ENCODE peak calls at places on chromosomes 13 and 19, in ten cellular contexts. One of them, this sample, is unnamed.

GRCh38 chr19:24033308-24033961 is 53.6 kb upstream of the ZNF254 start:
- DNase-seq in cardiac muscle cell: peak
- DNase-seq in NCI-H2171: peak
- DNase-seq in head of caudate nucleus: peak
- DNase-seq in cerebellum: peak
- DNase-seq in NCI-H1092: peak
- DNase-seq in NCI-H2029: peak
- DNase-seq in gastrocnemius medialis: peak
- DNase-seq in activated effector memory CD4-positive, alpha-beta T cell treated with Interleukin-2 at 50 U/mL for 16 hours: peak
- DNase-seq in GM04504: peak
- DNase-seq in this sample: peak

GRCh38 chr19:35915508-35915907 is 7.4 kb upstream of the TYROBP start:
- DNase-seq in cardiac muscle cell: no peak
- DNase-seq in NCI-H2171: no peak
- DNase-seq in head of caudate nucleus: no peak
- DNase-seq in cerebellum: no peak
- DNase-seq in NCI-H1092: no peak
- DNase-seq in NCI-H2029: no peak
- DNase-seq in gastrocnemius medialis: no peak
- DNase-seq in activated effector memory CD4-positive, alpha-beta T cell treated with Interleukin-2 at 50 U/mL for 16 hours: no peak
- DNase-seq in GM04504: no peak
- DNase-seq in this sample: no peak

GRCh38 chr19:11633223-11633622 is 35.9 kb downstream of the ZNF627 start:
- DNase-seq in cardiac muscle cell: no peak
- DNase-seq in NCI-H2171: no peak
- DNase-seq in head of caudate nucleus: no peak
- DNase-seq in cerebellum: no peak
- DNase-seq in NCI-H1092: no peak
- DNase-seq in NCI-H2029: no peak
- DNase-seq in gastrocnemius medialis: no peak
- DNase-seq in activated effector memory CD4-positive, alpha-beta T cell treated with Interleukin-2 at 50 U/mL for 16 hours: no peak
- DNase-seq in GM04504: no peak
- DNase-seq in this sample: no peak

GRCh38 chr13:21371011-21371410 is 88.1 kb downstream of the ZDHHC20 start:
- DNase-seq in cardiac muscle cell: no peak
- DNase-seq in NCI-H2171: no peak
- DNase-seq in head of caudate nucleus: no peak
- DNase-seq in cerebellum: no peak
- DNase-seq in NCI-H1092: no peak
- DNase-seq in NCI-H2029: no peak
- DNase-seq in gastrocnemius medialis: no peak
- DNase-seq in activated effector memory CD4-positive, alpha-beta T cell treated with Interleukin-2 at 50 U/mL for 16 hours: no peak
- DNase-seq in GM04504: no peak
- DNase-seq in this sample: no peak

GRCh38 chr19:29247051-29247450 is 34.1 kb upstream of the UQCRFS1 start:
- DNase-seq in cardiac muscle cell: no peak
- DNase-seq in NCI-H2171: no peak
- DNase-seq in head of caudate nucleus: no peak
- DNase-seq in cerebellum: peak
- DNase-seq in NCI-H1092: no peak
- DNase-seq in NCI-H2029: no peak
- DNase-seq in gastrocnemius medialis: no peak
- DNase-seq in activated effector memory CD4-positive, alpha-beta T cell treated with Interleukin-2 at 50 U/mL for 16 hours: no peak
- DNase-seq in GM04504: no peak
- DNase-seq in this sample: no peak

GRCh38 chr19:33864311-33864850 is 67.7 kb downstream of the KCTD15 start:
- DNase-seq in cardiac muscle cell: no peak
- DNase-seq in NCI-H2171: no peak
- DNase-seq in head of caudate nucleus: peak
- DNase-seq in cerebellum: no peak
- DNase-seq in NCI-H1092: no peak
- DNase-seq in NCI-H2029: no peak
- DNase-seq in gastrocnemius medialis: no peak
- DNase-seq in activated effector memory CD4-positive, alpha-beta T cell treated with Interleukin-2 at 50 U/mL for 16 hours: no peak
- DNase-seq in GM04504: no peak
- DNase-seq in this sample: no peak

GRCh38 chr13:98541701-98542203 is 35.2 kb downstream of the STK24 start:
- DNase-seq in cardiac muscle cell: no peak
- DNase-seq in NCI-H2171: no peak
- DNase-seq in head of caudate nucleus: no peak
- DNase-seq in cerebellum: no peak
- DNase-seq in NCI-H1092: no peak
- DNase-seq in NCI-H2029: no peak
- DNase-seq in gastrocnemius medialis: no peak
- DNase-seq in activated effector memory CD4-positive, alpha-beta T cell treated with Interleukin-2 at 50 U/mL for 16 hours: no peak
- DNase-seq in GM04504: no peak
- DNase-seq in this sample: no peak

GRCh38 chr19:47093841-47094240 is 19.7 kb downstream of the ZC3H4 start:
- DNase-seq in cardiac muscle cell: peak
- DNase-seq in NCI-H2171: no peak
- DNase-seq in head of caudate nucleus: no peak
- DNase-seq in cerebellum: no peak
- DNase-seq in NCI-H1092: no peak
- DNase-seq in NCI-H2029: no peak
- DNase-seq in gastrocnemius medialis: peak
- DNase-seq in activated effector memory CD4-positive, alpha-beta T cell treated with Interleukin-2 at 50 U/mL for 16 hours: no peak
- DNase-seq in GM04504: no peak
- DNase-seq in this sample: no peak

GRCh38 chr13:32403108-32403507 is 24.8 kb downstream of the N4BP2L1 start:
- DNase-seq in cardiac muscle cell: no peak
- DNase-seq in NCI-H2171: no peak
- DNase-seq in head of caudate nucleus: no peak
- DNase-seq in cerebellum: no peak
- DNase-seq in NCI-H1092: no peak
- DNase-seq in NCI-H2029: no peak
- DNase-seq in gastrocnemius medialis: no peak
- DNase-seq in activated effector memory CD4-positive, alpha-beta T cell treated with Interleukin-2 at 50 U/mL for 16 hours: no peak
- DNase-seq in GM04504: no peak
- DNase-seq in this sample: no peak

GRCh38 chr13:50589139-50589538 is 254.4 kb downstream of the DLEU7 start:
- DNase-seq in cardiac muscle cell: no peak
- DNase-seq in NCI-H2171: no peak
- DNase-seq in head of caudate nucleus: no peak
- DNase-seq in cerebellum: peak
- DNase-seq in NCI-H1092: no peak
- DNase-seq in NCI-H2029: no peak
- DNase-seq in gastrocnemius medialis: no peak
- DNase-seq in activated effector memory CD4-positive, alpha-beta T cell treated with Interleukin-2 at 50 U/mL for 16 hours: no peak
- DNase-seq in GM04504: peak
- DNase-seq in this sample: no peak

GRCh38 chr19:14107581-14108461 is 9.7 kb downstream of the PRKACA start:
- DNase-seq in cardiac muscle cell: no peak
- DNase-seq in NCI-H2171: no peak
- DNase-seq in head of caudate nucleus: no peak
- DNase-seq in cerebellum: no peak
- DNase-seq in NCI-H1092: no peak
- DNase-seq in NCI-H2029: no peak
- DNase-seq in gastrocnemius medialis: peak
- DNase-seq in activated effector memory CD4-positive, alpha-beta T cell treated with Interleukin-2 at 50 U/mL for 16 hours: no peak
- DNase-seq in GM04504: no peak
- DNase-seq in this sample: no peak

GRCh38 chr19:5331790-5332189 is 8.8 kb downstream of the PTPRS start:
- DNase-seq in cardiac muscle cell: no peak
- DNase-seq in NCI-H2171: no peak
- DNase-seq in head of caudate nucleus: no peak
- DNase-seq in cerebellum: no peak
- DNase-seq in NCI-H1092: no peak
- DNase-seq in NCI-H2029: no peak
- DNase-seq in gastrocnemius medialis: no peak
- DNase-seq in activated effector memory CD4-positive, alpha-beta T cell treated with Interleukin-2 at 50 U/mL for 16 hours: no peak
- DNase-seq in GM04504: no peak
- DNase-seq in this sample: no peak

GRCh38 chr13:31699650-31700049 is 39.7 kb upstream of the RXFP2 start:
- DNase-seq in cardiac muscle cell: peak
- DNase-seq in NCI-H2171: no peak
- DNase-seq in head of caudate nucleus: no peak
- DNase-seq in cerebellum: no peak
- DNase-seq in NCI-H1092: no peak
- DNase-seq in NCI-H2029: no peak
- DNase-seq in gastrocnemius medialis: no peak
- DNase-seq in activated effector memory CD4-positive, alpha-beta T cell treated with Interleukin-2 at 50 U/mL for 16 hours: no peak
- DNase-seq in GM04504: no peak
- DNase-seq in this sample: peak

GRCh38 chr13:27955192-27955591 is 13.9 kb downstream of the CDX2 start:
- DNase-seq in cardiac muscle cell: no peak
- DNase-seq in NCI-H2171: no peak
- DNase-seq in head of caudate nucleus: no peak
- DNase-seq in cerebellum: no peak
- DNase-seq in NCI-H1092: no peak
- DNase-seq in NCI-H2029: no peak
- DNase-seq in gastrocnemius medialis: no peak
- DNase-seq in activated effector memory CD4-positive, alpha-beta T cell treated with Interleukin-2 at 50 U/mL for 16 hours: no peak
- DNase-seq in GM04504: no peak
- DNase-seq in this sample: no peak

This sample was measured in retina.